ENCODE peak calls at places on chromosomes 3 and 15, in six cellular contexts. One of them, this sample, is unnamed.

GRCh38 chr3:120625199-120625598 is 29.1 kb downstream of the NDUFB4 start:
- DNase-seq in ELR: peak
- DNase-seq in HS-5: no peak
- DNase-seq in NCI-H774: no peak
- DNase-seq in stimulated activated CD8-positive, alpha-beta memory T cell treated with anti-CD3 and anti-CD28 coated beads, Interleukin-15, amount 100 ng/mL, for 1 hour: no peak
- DNase-seq in HFFc6: peak
- DNase-seq in this sample: no peak

GRCh38 chr3:187714404-187714979 is 12.1 kb upstream of the RTP2 start:
- DNase-seq in HS-5: no peak
- DNase-seq in HFFc6: peak
- DNase-seq in ELR: peak
- DNase-seq in stimulated activated CD8-positive, alpha-beta memory T cell treated with anti-CD3 and anti-CD28 coated beads, Interleukin-15, amount 100 ng/mL, for 1 hour: peak
- DNase-seq in NCI-H774: peak
- DNase-seq in this sample: peak

GRCh38 chr3:150806436-150806835 is 43.5 kb upstream of the SIAH2 start:
- DNase-seq in HFFc6: no peak
- DNase-seq in HS-5: no peak
- DNase-seq in ELR: no peak
- DNase-seq in NCI-H774: no peak
- DNase-seq in stimulated activated CD8-positive, alpha-beta memory T cell treated with anti-CD3 and anti-CD28 coated beads, Interleukin-15, amount 100 ng/mL, for 1 hour: no peak
- DNase-seq in this sample: no peak

GRCh38 chr3:52061116-52061910 is 4.9 kb upstream of the DUSP7 start:
- DNase-seq in HFFc6: no peak
- DNase-seq in HS-5: no peak
- DNase-seq in NCI-H774: no peak
- DNase-seq in stimulated activated CD8-positive, alpha-beta memory T cell treated with anti-CD3 and anti-CD28 coated beads, Interleukin-15, amount 100 ng/mL, for 1 hour: no peak
- DNase-seq in ELR: peak
- DNase-seq in this sample: no peak

GRCh38 chr3:194396897-194397756 is 1.9 kb downstream of the GP5 start:
- DNase-seq in NCI-H774: no peak
- DNase-seq in HS-5: no peak
- DNase-seq in ELR: no peak
- DNase-seq in HFFc6: no peak
- DNase-seq in stimulated activated CD8-positive, alpha-beta memory T cell treated with anti-CD3 and anti-CD28 coated beads, Interleukin-15, amount 100 ng/mL, for 1 hour: no peak
- DNase-seq in this sample: no peak

GRCh38 chr3:16060945-16061344 is 113.5 kb upstream of the GALNT15 start:
- DNase-seq in stimulated activated CD8-positive, alpha-beta memory T cell treated with anti-CD3 and anti-CD28 coated beads, Interleukin-15, amount 100 ng/mL, for 1 hour: no peak
- DNase-seq in NCI-H774: no peak
- DNase-seq in HS-5: no peak
- DNase-seq in ELR: peak
- DNase-seq in HFFc6: peak
- DNase-seq in this sample: no peak

GRCh38 chr15:101492752-101493692 is 3.5 kb upstream of the PCSK6 start:
- DNase-seq in HFFc6: no peak
- DNase-seq in stimulated activated CD8-positive, alpha-beta memory T cell treated with anti-CD3 and anti-CD28 coated beads, Interleukin-15, amount 100 ng/mL, for 1 hour: no peak
- DNase-seq in HS-5: no peak
- DNase-seq in ELR: no peak
- DNase-seq in NCI-H774: no peak
- DNase-seq in this sample: peak

GRCh38 chr15:60087561-60087960 is 83.5 kb downstream of the FOXB1 start:
- DNase-seq in stimulated activated CD8-positive, alpha-beta memory T cell treated with anti-CD3 and anti-CD28 coated beads, Interleukin-15, amount 100 ng/mL, for 1 hour: no peak
- DNase-seq in HS-5: no peak
- DNase-seq in HFFc6: no peak
- DNase-seq in ELR: peak
- DNase-seq in NCI-H774: no peak
- DNase-seq in this sample: no peak

GRCh38 chr3:24829011-24829581 is 334.4 kb upstream of the THRB start:
- DNase-seq in stimulated activated CD8-positive, alpha-beta memory T cell treated with anti-CD3 and anti-CD28 coated beads, Interleukin-15, amount 100 ng/mL, for 1 hour: no peak
- DNase-seq in NCI-H774: no peak
- DNase-seq in ELR: no peak
- DNase-seq in HFFc6: no peak
- DNase-seq in HS-5: no peak
- DNase-seq in this sample: peak

GRCh38 chr3:106811376-106811775 is 565.9 kb upstream of the CCDC54 start:
- DNase-seq in HFFc6: peak
- DNase-seq in HS-5: peak
- DNase-seq in ELR: peak
- DNase-seq in NCI-H774: no peak
- DNase-seq in stimulated activated CD8-positive, alpha-beta memory T cell treated with anti-CD3 and anti-CD28 coated beads, Interleukin-15, amount 100 ng/mL, for 1 hour: no peak
- DNase-seq in this sample: no peak

GRCh38 chr3:25455316-25456232 is 27.5 kb downstream of the RARB start:
- DNase-seq in HS-5: no peak
- DNase-seq in HFFc6: peak
- DNase-seq in stimulated activated CD8-positive, alpha-beta memory T cell treated with anti-CD3 and anti-CD28 coated beads, Interleukin-15, amount 100 ng/mL, for 1 hour: no peak
- DNase-seq in ELR: peak
- DNase-seq in NCI-H774: no peak
- DNase-seq in this sample: peak

GRCh38 chr15:40768492-40769309 is 1.1 kb upstream of the C15orf62 start:
- DNase-seq in HS-5: no peak
- DNase-seq in HFFc6: no peak
- DNase-seq in stimulated activated CD8-positive, alpha-beta memory T cell treated with anti-CD3 and anti-CD28 coated beads, Interleukin-15, amount 100 ng/mL, for 1 hour: no peak
- DNase-seq in ELR: no peak
- DNase-seq in NCI-H774: no peak
- DNase-seq in this sample: no peak

GRCh38 chr15:68403161-68403941 is 28.6 kb downstream of the ITGA11 start:
- DNase-seq in HFFc6: no peak
- DNase-seq in stimulated activated CD8-positive, alpha-beta memory T cell treated with anti-CD3 and anti-CD28 coated beads, Interleukin-15, amount 100 ng/mL, for 1 hour: no peak
- DNase-seq in HS-5: no peak
- DNase-seq in NCI-H774: no peak
- DNase-seq in ELR: no peak
- DNase-seq in this sample: no peak

GRCh38 chr3:157088506-157089454 is 71.2 kb downstream of the CCNL1 start:
- DNase-seq in HS-5: peak
- DNase-seq in HFFc6: peak
- DNase-seq in NCI-H774: no peak
- DNase-seq in ELR: peak
- DNase-seq in stimulated activated CD8-positive, alpha-beta memory T cell treated with anti-CD3 and anti-CD28 coated beads, Interleukin-15, amount 100 ng/mL, for 1 hour: peak
- DNase-seq in this sample: peak

GRCh38 chr3:181693280-181693679 is 18.4 kb upstream of the SOX2 start:
- DNase-seq in HS-5: no peak
- DNase-seq in HFFc6: no peak
- DNase-seq in ELR: no peak
- DNase-seq in stimulated activated CD8-positive, alpha-beta memory T cell treated with anti-CD3 and anti-CD28 coated beads, Interleukin-15, amount 100 ng/mL, for 1 hour: no peak
- DNase-seq in NCI-H774: no peak
- DNase-seq in this sample: no peak

GRCh38 chr15:27912283-27912682 is 186.8 kb downstream of the OCA2 start:
- DNase-seq in HFFc6: no peak
- DNase-seq in HS-5: no peak
- DNase-seq in stimulated activated CD8-positive, alpha-beta memory T cell treated with anti-CD3 and anti-CD28 coated beads, Interleukin-15, amount 100 ng/mL, for 1 hour: no peak
- DNase-seq in ELR: no peak
- DNase-seq in NCI-H774: no peak
- DNase-seq in this sample: no peak